ENCODE peak calls at places on chromosomes 6 and 20, in six cellular contexts. One of them, this sample, is unnamed.

GRCh38 chr6:108562503-108562993 is 1.8 kb downstream of the FOXO3 start:
- DNase-seq in NCI-H446 treated with DMSO at 0.1 percent for 48 hours: no peak
- DNase-seq in OCI-LY7: no peak
- DNase-seq in dermis microvascular lymphatic vessel endothelial cell: no peak
- DNase-seq in GM13977: no peak
- DNase-seq in SK-N-SH: peak
- DNase-seq in this sample: peak

GRCh38 chr6:149028767-149029405 is 282.1 kb downstream of the UST start:
- DNase-seq in GM13977: peak
- DNase-seq in dermis microvascular lymphatic vessel endothelial cell: peak
- DNase-seq in NCI-H446 treated with DMSO at 0.1 percent for 48 hours: peak
- DNase-seq in OCI-LY7: peak
- DNase-seq in SK-N-SH: peak
- DNase-seq in this sample: peak

GRCh38 chr6:168794515-168794914 is 353.5 kb downstream of the SMOC2 start:
- DNase-seq in GM13977: no peak
- DNase-seq in dermis microvascular lymphatic vessel endothelial cell: no peak
- DNase-seq in NCI-H446 treated with DMSO at 0.1 percent for 48 hours: no peak
- DNase-seq in OCI-LY7: no peak
- DNase-seq in SK-N-SH: no peak
- DNase-seq in this sample: no peak

GRCh38 chr20:3316131-3316530 is 77.1 kb upstream of the SLC4A11 start:
- DNase-seq in OCI-LY7: no peak
- DNase-seq in dermis microvascular lymphatic vessel endothelial cell: no peak
- DNase-seq in NCI-H446 treated with DMSO at 0.1 percent for 48 hours: no peak
- DNase-seq in GM13977: no peak
- DNase-seq in SK-N-SH: no peak
- DNase-seq in this sample: no peak

GRCh38 chr6:39367661-39368060 is 45.2 kb upstream of the KCNK16 start:
- DNase-seq in OCI-LY7: no peak
- DNase-seq in dermis microvascular lymphatic vessel endothelial cell: no peak
- DNase-seq in GM13977: no peak
- DNase-seq in NCI-H446 treated with DMSO at 0.1 percent for 48 hours: peak
- DNase-seq in SK-N-SH: no peak
- DNase-seq in this sample: no peak

GRCh38 chr6:32853541-32854375 is at the start of the genes PSMB9 and TAP1:
- DNase-seq in GM13977: peak
- DNase-seq in dermis microvascular lymphatic vessel endothelial cell: peak
- DNase-seq in SK-N-SH: peak
- DNase-seq in OCI-LY7: peak
- DNase-seq in NCI-H446 treated with DMSO at 0.1 percent for 48 hours: no peak
- DNase-seq in this sample: peak

GRCh38 chr20:62064788-62065668 is 653 bp downstream of the TAF4 start:
- DNase-seq in dermis microvascular lymphatic vessel endothelial cell: no peak
- DNase-seq in OCI-LY7: peak
- DNase-seq in GM13977: peak
- DNase-seq in NCI-H446 treated with DMSO at 0.1 percent for 48 hours: no peak
- DNase-seq in SK-N-SH: peak
- DNase-seq in this sample: no peak

GRCh38 chr6:30787954-30788353 is 43.6 kb upstream of the IER3 start:
- DNase-seq in OCI-LY7: no peak
- DNase-seq in dermis microvascular lymphatic vessel endothelial cell: no peak
- DNase-seq in SK-N-SH: no peak
- DNase-seq in NCI-H446 treated with DMSO at 0.1 percent for 48 hours: no peak
- DNase-seq in GM13977: no peak
- DNase-seq in this sample: no peak

GRCh38 chr20:1415667-1416468 is 23.0 kb upstream of the FKBP1A start:
- DNase-seq in NCI-H446 treated with DMSO at 0.1 percent for 48 hours: no peak
- DNase-seq in dermis microvascular lymphatic vessel endothelial cell: no peak
- DNase-seq in GM13977: no peak
- DNase-seq in SK-N-SH: no peak
- DNase-seq in OCI-LY7: no peak
- DNase-seq in this sample: peak

GRCh38 chr20:49641683-49642649 is 71.7 kb downstream of the B4GALT5 start:
- DNase-seq in SK-N-SH: no peak
- DNase-seq in GM13977: no peak
- DNase-seq in NCI-H446 treated with DMSO at 0.1 percent for 48 hours: no peak
- DNase-seq in dermis microvascular lymphatic vessel endothelial cell: no peak
- DNase-seq in OCI-LY7: no peak
- DNase-seq in this sample: no peak

GRCh38 chr6:16130437-16130891 is 1.6 kb downstream of the MYLIP start:
- DNase-seq in NCI-H446 treated with DMSO at 0.1 percent for 48 hours: no peak
- DNase-seq in SK-N-SH: no peak
- DNase-seq in GM13977: no peak
- DNase-seq in dermis microvascular lymphatic vessel endothelial cell: no peak
- DNase-seq in OCI-LY7: peak
- DNase-seq in this sample: no peak

GRCh38 chr20:57398231-57398821 is 7.1 kb downstream of the RBM38 start:
- DNase-seq in SK-N-SH: no peak
- DNase-seq in dermis microvascular lymphatic vessel endothelial cell: no peak
- DNase-seq in OCI-LY7: peak
- DNase-seq in NCI-H446 treated with DMSO at 0.1 percent for 48 hours: no peak
- DNase-seq in GM13977: peak
- DNase-seq in this sample: no peak

GRCh38 chr6:34595332-34596090 is 39.4 kb upstream of the SPDEF start:
- DNase-seq in dermis microvascular lymphatic vessel endothelial cell: no peak
- DNase-seq in GM13977: no peak
- DNase-seq in OCI-LY7: no peak
- DNase-seq in SK-N-SH: no peak
- DNase-seq in NCI-H446 treated with DMSO at 0.1 percent for 48 hours: no peak
- DNase-seq in this sample: no peak

GRCh38 chr6:104540743-104541142 is 319.0 kb downstream of the HACE1 start:
- DNase-seq in GM13977: no peak
- DNase-seq in dermis microvascular lymphatic vessel endothelial cell: no peak
- DNase-seq in OCI-LY7: no peak
- DNase-seq in SK-N-SH: no peak
- DNase-seq in NCI-H446 treated with DMSO at 0.1 percent for 48 hours: no peak
- DNase-seq in this sample: peak

GRCh38 chr6:32972353-32973143 is 4.2 kb downstream of the BRD2 start:
- DNase-seq in NCI-H446 treated with DMSO at 0.1 percent for 48 hours: no peak
- DNase-seq in OCI-LY7: peak
- DNase-seq in SK-N-SH: peak
- DNase-seq in dermis microvascular lymphatic vessel endothelial cell: no peak
- DNase-seq in GM13977: peak
- DNase-seq in this sample: no peak

GRCh38 chr20:48153523-48153922 is 368.2 kb upstream of the SULF2 start:
- DNase-seq in SK-N-SH: no peak
- DNase-seq in OCI-LY7: peak
- DNase-seq in GM13977: no peak
- DNase-seq in dermis microvascular lymphatic vessel endothelial cell: peak
- DNase-seq in NCI-H446 treated with DMSO at 0.1 percent for 48 hours: no peak
- DNase-seq in this sample: no peak

GRCh38 chr20:3032624-3033023 is 10.8 kb upstream of the GNRH2 start:
- DNase-seq in GM13977: no peak
- DNase-seq in dermis microvascular lymphatic vessel endothelial cell: no peak
- DNase-seq in OCI-LY7: no peak
- DNase-seq in NCI-H446 treated with DMSO at 0.1 percent for 48 hours: no peak
- DNase-seq in SK-N-SH: no peak
- DNase-seq in this sample: no peak

GRCh38 chr20:41079066-41079465 is 50.4 kb downstream of the TOP1 start:
- DNase-seq in OCI-LY7: no peak
- DNase-seq in dermis microvascular lymphatic vessel endothelial cell: no peak
- DNase-seq in NCI-H446 treated with DMSO at 0.1 percent for 48 hours: no peak
- DNase-seq in SK-N-SH: no peak
- DNase-seq in GM13977: no peak
- DNase-seq in this sample: no peak

GRCh38 chr6:34730006-34730405 is 27.3 kb upstream of the SNRPC start:
- DNase-seq in OCI-LY7: no peak
- DNase-seq in SK-N-SH: no peak
- DNase-seq in dermis microvascular lymphatic vessel endothelial cell: no peak
- DNase-seq in GM13977: no peak
- DNase-seq in NCI-H446 treated with DMSO at 0.1 percent for 48 hours: peak
- DNase-seq in this sample: no peak

GRCh38 chr6:68007717-68008116 is 627.4 kb upstream of the ADGRB3 start:
- DNase-seq in NCI-H446 treated with DMSO at 0.1 percent for 48 hours: no peak
- DNase-seq in dermis microvascular lymphatic vessel endothelial cell: no peak
- DNase-seq in GM13977: no peak
- DNase-seq in OCI-LY7: no peak
- DNase-seq in SK-N-SH: no peak
- DNase-seq in this sample: no peak

GRCh38 chr6:119119989-119120388 is 41.5 kb upstream of the FAM184A start:
- DNase-seq in NCI-H446 treated with DMSO at 0.1 percent for 48 hours: no peak
- DNase-seq in SK-N-SH: no peak
- DNase-seq in OCI-LY7: no peak
- DNase-seq in dermis microvascular lymphatic vessel endothelial cell: no peak
- DNase-seq in GM13977: no peak
- DNase-seq in this sample: peak

GRCh38 chr6:159969204-159969912 is 476 bp downstream of the IGF2R start:
- DNase-seq in SK-N-SH: peak
- DNase-seq in GM13977: peak
- DNase-seq in NCI-H446 treated with DMSO at 0.1 percent for 48 hours: no peak
- DNase-seq in OCI-LY7: peak
- DNase-seq in dermis microvascular lymphatic vessel endothelial cell: no peak
- DNase-seq in this sample: no peak

GRCh38 chr20:58717278-58718091 is 24.9 kb downstream of the NPEPL1 start:
- DNase-seq in OCI-LY7: no peak
- DNase-seq in SK-N-SH: no peak
- DNase-seq in GM13977: peak
- DNase-seq in NCI-H446 treated with DMSO at 0.1 percent for 48 hours: no peak
- DNase-seq in dermis microvascular lymphatic vessel endothelial cell: no peak
- DNase-seq in this sample: no peak

GRCh38 chr6:51396583-51396982 is 577.9 kb downstream of the TFAP2B start:
- DNase-seq in NCI-H446 treated with DMSO at 0.1 percent for 48 hours: no peak
- DNase-seq in OCI-LY7: no peak
- DNase-seq in GM13977: no peak
- DNase-seq in dermis microvascular lymphatic vessel endothelial cell: no peak
- DNase-seq in SK-N-SH: no peak
- DNase-seq in this sample: no peak

GRCh38 chr20:38139919-38140753 is 24.9 kb downstream of the TGM2 start:
- DNase-seq in GM13977: no peak
- DNase-seq in NCI-H446 treated with DMSO at 0.1 percent for 48 hours: no peak
- DNase-seq in OCI-LY7: no peak
- DNase-seq in SK-N-SH: peak
- DNase-seq in dermis microvascular lymphatic vessel endothelial cell: no peak
- DNase-seq in this sample: peak

GRCh38 chr20:32678948-32679347 is 5.2 kb upstream of the C20orf203 start:
- DNase-seq in NCI-H446 treated with DMSO at 0.1 percent for 48 hours: peak
- DNase-seq in SK-N-SH: no peak
- DNase-seq in GM13977: no peak
- DNase-seq in dermis microvascular lymphatic vessel endothelial cell: no peak
- DNase-seq in OCI-LY7: no peak
- DNase-seq in this sample: no peak

GRCh38 chr20:58014628-58015315 is 213.7 kb downstream of the ANKRD60 start:
- DNase-seq in GM13977: no peak
- DNase-seq in SK-N-SH: no peak
- DNase-seq in dermis microvascular lymphatic vessel endothelial cell: no peak
- DNase-seq in OCI-LY7: no peak
- DNase-seq in NCI-H446 treated with DMSO at 0.1 percent for 48 hours: no peak
- DNase-seq in this sample: no peak

GRCh38 chr6:106870069-106870468 is 104.5 kb downstream of the CD24 start:
- DNase-seq in OCI-LY7: no peak
- DNase-seq in SK-N-SH: no peak
- DNase-seq in dermis microvascular lymphatic vessel endothelial cell: no peak
- DNase-seq in NCI-H446 treated with DMSO at 0.1 percent for 48 hours: no peak
- DNase-seq in GM13977: no peak
- DNase-seq in this sample: peak

GRCh38 chr20:40773376-40773775 is 84.3 kb upstream of the MAFB start:
- DNase-seq in dermis microvascular lymphatic vessel endothelial cell: no peak
- DNase-seq in NCI-H446 treated with DMSO at 0.1 percent for 48 hours: no peak
- DNase-seq in GM13977: no peak
- DNase-seq in OCI-LY7: no peak
- DNase-seq in SK-N-SH: no peak
- DNase-seq in this sample: no peak

GRCh38 chr6:106141441-106142237 is 55.5 kb downstream of the PRDM1 start:
- DNase-seq in GM13977: peak
- DNase-seq in SK-N-SH: no peak
- DNase-seq in NCI-H446 treated with DMSO at 0.1 percent for 48 hours: no peak
- DNase-seq in OCI-LY7: peak
- DNase-seq in dermis microvascular lymphatic vessel endothelial cell: no peak
- DNase-seq in this sample: no peak

GRCh38 chr6:100115702-100116101 is 121.7 kb upstream of the MCHR2 start:
- DNase-seq in SK-N-SH: no peak
- DNase-seq in GM13977: no peak
- DNase-seq in NCI-H446 treated with DMSO at 0.1 percent for 48 hours: no peak
- DNase-seq in dermis microvascular lymphatic vessel endothelial cell: no peak
- DNase-seq in OCI-LY7: no peak
- DNase-seq in this sample: no peak

GRCh38 chr20:3172933-3173581 is at the start of gene LZTS3:
- DNase-seq in SK-N-SH: peak
- DNase-seq in OCI-LY7: peak
- DNase-seq in GM13977: peak
- DNase-seq in NCI-H446 treated with DMSO at 0.1 percent for 48 hours: peak
- DNase-seq in dermis microvascular lymphatic vessel endothelial cell: no peak
- DNase-seq in this sample: peak